ENCODE peak calls at places on chromosomes 12 and 14, in six cellular contexts. R is fibroblast of lung, N is K562, Q is lung, M is gastrocnemius medialis, L is heart left ventricle. X is an unnamed sample.
A peak's percentile ranks its signal among the peaks of the same experiment; 100 is the strongest.

GRCh38 chr14:90739318-90740077 is 76.7 kb downstream of the TTC7B start:
- DNase-seq in M (peak; percentile 88), R (peak; percentile 25), Q (no peak), L (no peak), N (no peak), X (no peak)

GRCh38 chr14:70567791-70568190 is 32.7 kb downstream of the MED6 start:
- DNase-seq in Q (no peak), N (peak; percentile 6), L (no peak), M (no peak), R (peak; percentile 28), X (peak; percentile 33)

GRCh38 chr12:25317553-25317952 is 66.8 kb upstream of the KRAS start:
- DNase-seq in L (no peak), N (no peak), R (no peak), Q (no peak), M (no peak), X (no peak)

GRCh38 chr14:77674931-77675330 is 32.9 kb downstream of the ALKBH1 start:
- DNase-seq in N (no peak), L (no peak), R (no peak), Q (no peak), M (no peak), X (no peak)

GRCh38 chr14:74364271-74364880 is 16.1 kb downstream of the VRTN start:
- DNase-seq in L (no peak), N (no peak), R (no peak), Q (no peak), M (no peak), X (no peak)

GRCh38 chr12:51891843-51892242 is 3.9 kb downstream of the ANKRD33 start:
- DNase-seq in Q (no peak), M (no peak), N (no peak), R (peak; percentile 51), L (no peak), X (no peak)

GRCh38 chr12:30598889-30599288 is 96.8 kb downstream of the IPO8 start:
- DNase-seq in N (no peak), M (no peak), L (no peak), R (no peak), Q (no peak), X (no peak)

GRCh38 chr14:68250950-68251765 is 431.6 kb downstream of the RAD51B start:
- DNase-seq in M (no peak), Q (no peak), N (no peak), L (no peak), R (no peak), X (no peak)

GRCh38 chr14:34029921-34030334 is 79.1 kb upstream of the EGLN3 start:
- DNase-seq in M (peak; percentile 51), L (peak; percentile 67), R (peak; percentile 82), N (peak; percentile 58), Q (peak; percentile 33), X (no peak)

GRCh38 chr14:30223385-30223785 is 295.7 kb upstream of the PRKD1 start:
- DNase-seq in R (peak; percentile 95), M (peak; percentile 58), N (peak; percentile 1), L (peak; percentile 62), Q (peak; percentile 81), X (no peak)

GRCh38 chr14:63563370-63564026 is 20.3 kb upstream of the PPP2R5E start:
- DNase-seq in N (peak; percentile 13), L (no peak), Q (no peak), R (no peak), M (no peak), X (no peak)

GRCh38 chr12:96489392-96490056 is at the start of gene CFAP54:
- DNase-seq in R (peak; percentile 92), Q (peak; percentile 93), L (peak; percentile 96), N (peak; percentile 94), M (peak; percentile 73), X (peak; percentile 92)

GRCh38 chr12:9740109-9740750 is 7.3 kb upstream of the CLECL1 start:
- DNase-seq in R (no peak), N (peak; percentile 66), Q (no peak), M (no peak), L (no peak), X (no peak)

GRCh38 chr12:51923506-51924365 is 16.4 kb downstream of the ACVRL1 start:
- DNase-seq in N (peak; percentile 71), Q (peak; percentile 52), L (peak; percentile 88), R (peak; percentile 20), M (peak; percentile 53), X (peak; percentile 16)

GRCh38 chr12:102459314-102459713 is 21.0 kb downstream of the IGF1 start:
- DNase-seq in Q (no peak), L (no peak), M (no peak), R (peak; percentile 40), N (no peak), X (no peak)

GRCh38 chr14:55136241-55136640 is 7.2 kb downstream of the LGALS3 start:
- DNase-seq in L (no peak), R (peak; percentile 50), M (no peak), Q (no peak), N (no peak), X (no peak)

GRCh38 chr14:46651526-46652144 is at the start of gene RPL10L:
- DNase-seq in Q (no peak), M (no peak), R (no peak), N (peak; percentile 12), L (peak; percentile 48), X (no peak)

GRCh38 chr14:97408937-97409860 is 612.0 kb downstream of the VRK1 start:
- DNase-seq in L (no peak), R (no peak), N (no peak), M (no peak), Q (no peak), X (peak; percentile 52)

GRCh38 chr12:109488051-109488665 is 10.7 kb downstream of the UBE3B start:
- DNase-seq in N (no peak), L (no peak), R (no peak), Q (no peak), M (no peak), X (no peak)

GRCh38 chr12:107352347-107353081 is 259.2 kb upstream of the CRY1 start:
- DNase-seq in L (no peak), Q (no peak), R (no peak), M (no peak), N (no peak), X (no peak)

GRCh38 chr12:15756822-15757221 is 32.4 kb downstream of the EPS8 start:
- DNase-seq in M (no peak), L (no peak), R (peak; percentile 39), Q (no peak), N (no peak), X (no peak)

GRCh38 chr14:72451081-72451972 is 442.6 kb downstream of the DPF3 start:
- DNase-seq in L (no peak), N (no peak), R (peak; percentile 9), Q (no peak), M (no peak), X (peak; percentile 75)

GRCh38 chr14:105087308-105087962 is 22.2 kb upstream of the GPR132 start:
- DNase-seq in Q (no peak), R (peak; percentile 27), L (peak; percentile 78), M (no peak), N (no peak), X (no peak)

GRCh38 chr14:102419276-102419675 is 56.5 kb downstream of the TECPR2 start:
- DNase-seq in L (no peak), N (no peak), M (no peak), R (no peak), Q (no peak), X (no peak)

GRCh38 chr12:123761841-123762714 is at the start of gene DNAH10:
- DNase-seq in R (peak; percentile 26), N (no peak), L (peak; percentile 67), M (no peak), Q (peak; percentile 34), X (no peak)

GRCh38 chr14:95467657-95468056 is 48.8 kb downstream of the SYNE3 start:
- DNase-seq in M (no peak), N (no peak), L (no peak), R (no peak), Q (no peak), X (no peak)

GRCh38 chr14:97706814-97707213 is 909.6 kb downstream of the VRK1 start:
- DNase-seq in N (no peak), R (no peak), M (no peak), Q (no peak), L (no peak), X (peak; percentile 69)

DNA sequence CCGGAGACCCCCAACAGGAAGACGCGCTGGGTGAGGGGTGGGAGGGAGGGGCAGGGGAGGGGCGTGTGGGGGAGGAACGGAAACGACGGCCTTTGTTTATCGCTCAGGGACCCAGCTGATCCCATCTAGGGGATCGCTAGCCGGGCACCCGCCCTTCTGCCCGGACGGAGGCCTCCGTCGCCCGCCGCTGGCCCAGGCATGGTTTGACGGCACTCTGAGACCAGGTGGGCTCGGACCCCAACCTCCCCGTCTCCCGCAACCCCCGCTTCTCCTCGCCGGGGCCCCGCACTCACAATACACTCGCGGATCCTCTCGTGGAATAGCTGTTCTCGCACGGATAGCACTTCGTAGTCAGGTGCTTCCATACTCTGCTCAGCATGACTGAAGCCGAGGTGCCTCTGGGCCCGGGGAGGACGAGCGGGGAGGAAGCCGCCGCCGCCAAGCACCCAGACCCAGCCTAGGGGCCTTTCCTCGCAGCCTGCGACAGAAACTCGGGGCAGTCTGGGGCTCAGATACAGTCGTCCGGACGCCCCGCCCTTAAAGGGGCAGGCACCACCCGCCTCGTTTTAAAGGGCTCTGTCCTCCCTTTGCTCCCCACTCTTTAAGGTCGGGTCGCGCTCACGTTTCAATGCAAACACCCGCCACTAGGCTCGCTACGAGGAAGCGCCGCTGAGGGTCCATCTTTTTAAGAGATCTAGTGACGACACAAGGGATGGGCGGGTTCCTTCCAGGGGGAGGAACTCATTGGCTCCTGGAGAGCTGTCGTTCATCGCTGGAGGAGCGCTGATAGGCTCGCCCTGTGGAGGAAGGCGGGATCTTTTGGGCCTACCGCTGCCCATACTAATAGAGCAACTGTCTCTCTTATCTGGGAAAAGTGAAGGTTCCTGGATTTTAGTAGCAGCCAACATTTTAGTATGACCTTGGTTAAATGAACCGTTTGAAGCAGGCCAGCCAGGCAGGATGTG is at the start of gene LMBR1L:
- DNase-seq in Q (peak; percentile 97), M (peak; percentile 98), N (peak; percentile 99), L (peak; percentile 96), R (peak; percentile 99), X (peak; percentile 96)
- H3K4me3 ChIP-seq in Q (peak within 1 kb of the TSS; percentile 56), M (peak within 1 kb of the TSS; percentile 99), N (peak within 1 kb of the TSS; percentile 81), L (peak within 1 kb of the TSS; percentile 71), R (peak within 1 kb of the TSS; percentile 88), X (peak within 1 kb of the TSS; percentile 81)

GRCh38 chr14:61923348-61923747 is 161.1 kb downstream of the SNAPC1 start:
- DNase-seq in N (no peak), Q (no peak), M (no peak), R (peak; percentile 63), L (no peak), X (no peak)
- TF ChIP-seq CTCF in N (no peak), Q (no peak), M (no peak), R (peak; percentile 78), L (no peak), X (peak; percentile 18)

GRCh38 chr12:131349397-131350127 is 361.3 kb upstream of the SFSWAP start:
- DNase-seq in R (no peak), N (no peak), Q (no peak), L (no peak), M (no peak), X (no peak)
- H3K9me3 ChIP-seq in R (peaks cover 4% of the 10 kb centered on the region), N (peaks cover 7% of the 10 kb centered on the region), Q (peaks cover 3% of the 10 kb centered on the region), L (no peaks in the 10 kb centered on the region), M (no peaks in the 10 kb centered on the region), X (no peaks in the 10 kb centered on the region)

DNA sequence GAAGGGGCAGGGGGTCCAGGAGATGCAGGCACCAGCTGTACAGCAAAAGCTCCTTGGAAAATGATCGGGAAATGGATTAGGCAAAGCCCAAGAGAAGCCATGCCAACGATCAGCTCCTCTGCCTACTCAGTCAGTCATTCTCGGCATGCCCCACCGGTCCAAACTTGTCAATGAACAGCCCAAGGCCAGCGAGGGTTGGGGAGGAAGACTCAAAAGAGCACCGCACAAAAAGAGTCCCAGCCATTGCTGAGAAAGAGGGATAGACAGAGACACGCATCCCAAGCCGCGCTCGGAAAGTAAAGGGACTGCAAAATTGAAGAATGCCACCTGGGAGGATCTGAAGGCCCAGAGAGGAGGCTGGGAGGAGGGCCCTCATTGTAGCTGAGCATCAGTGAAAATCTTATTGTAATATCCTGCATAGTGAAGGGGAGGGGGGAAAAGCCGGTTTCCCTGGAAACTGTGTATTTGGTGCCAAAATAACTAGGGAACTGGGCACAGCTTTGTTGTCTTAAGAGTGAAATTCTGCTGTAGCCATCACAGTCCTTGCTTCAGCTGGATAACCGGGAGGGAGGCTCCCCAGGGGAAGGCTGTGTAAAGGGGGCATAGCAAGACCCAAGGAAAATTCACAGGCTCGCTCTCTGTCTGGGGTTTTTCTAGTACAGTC is 4.7 kb downstream of the KDM2B start:
- DNase-seq in L (no peak), N (no peak), M (no peak), Q (no peak), R (no peak), X (no peak)
- H3K4me3 ChIP-seq in L (no peak overlapping the region), N (no peak overlapping the region), M (no peak overlapping the region), Q (no peak overlapping the region), R (no peak overlapping the region), X (no peak overlapping the region)